ENCODE peak calls at places on chromosome 10, in five cellular contexts. Z is stimulated activated CD8-positive, alpha-beta memory T cell treated with anti-CD3 and anti-CD28 coated beads, Interleukin-15, amount 100 ng/mL, for 24 hours; E is AG10803; G is NCI-H1105 treated with DMSO at 0.1 percent for 48 hours; J is left cardiac atrium. C is an unnamed sample.

GRCh38 chr10:124636271-124636993 is 107.7 kb downstream of the FAM53B start:
- DNase-seq in E (no peak), Z (no peak), G (no peak), J (no peak), C (no peak)

GRCh38 chr10:33193867-33194521 is 140.5 kb downstream of the NRP1 start:
- DNase-seq in G (no peak), J (no peak), E (peak), Z (no peak), C (no peak)

GRCh38 chr10:73887038-73888015 is 13.0 kb upstream of the CAMK2G start:
- DNase-seq in E (peak), Z (no peak), J (peak), G (peak), C (peak)

GRCh38 chr10:42982886-42983594 is 93.8 kb upstream of the RET start:
- DNase-seq in G (no peak), Z (no peak), J (peak), E (no peak), C (no peak)

GRCh38 chr10:123639131-123639530 is 27.0 kb upstream of the GPR26 start:
- DNase-seq in E (no peak), J (no peak), G (no peak), Z (no peak), C (no peak)

GRCh38 chr10:8045728-8046494 is 8.6 kb upstream of the GATA3 start:
- DNase-seq in Z (no peak), E (no peak), J (no peak), G (no peak), C (no peak)

GRCh38 chr10:24723386-24723787 is 300 bp downstream of the ARHGAP21 start:
- DNase-seq in J (peak), E (peak), Z (no peak), G (no peak), C (no peak)

GRCh38 chr10:77321868-77322267 is 315.7 kb downstream of the KCNMA1 start:
- DNase-seq in E (peak), Z (no peak), G (no peak), J (no peak), C (no peak)

GRCh38 chr10:6202098-6202683 is 541 bp upstream of the PFKFB3 start:
- DNase-seq in J (no peak), E (no peak), Z (no peak), G (no peak), C (peak)

GRCh38 chr10:22320591-22321155 is at the start of gene BMI1:
- DNase-seq in Z (no peak), G (peak), E (peak), J (peak), C (peak)

GRCh38 chr10:50033481-50033880 is 34.3 kb upstream of the WASHC2A start:
- DNase-seq in E (peak), J (no peak), Z (no peak), G (no peak), C (no peak)

GRCh38 chr10:43890124-43890523 is 241.4 kb upstream of the ZNF32 start:
- DNase-seq in Z (no peak), E (peak), J (no peak), G (no peak), C (no peak)

GRCh38 chr10:3570855-3571266 is 214.1 kb downstream of the KLF6 start:
- DNase-seq in J (peak), Z (no peak), E (peak), G (no peak), C (no peak)

GRCh38 chr10:96230527-96230926 is 40.8 kb downstream of the BLNK start:
- DNase-seq in G (no peak), J (no peak), E (no peak), Z (no peak), C (no peak)

GRCh38 chr10:23439920-23440875 is 1.3 kb downstream of the OTUD1 start:
- DNase-seq in G (peak), Z (peak), E (peak), J (peak), C (no peak)

GRCh38 chr10:122515588-122516231 is 44.8 kb upstream of the DMBT1 start:
- DNase-seq in G (no peak), E (no peak), J (no peak), Z (no peak), C (no peak)

GRCh38 chr10:74415440-74415839 is 264.4 kb downstream of the ADK start:
- DNase-seq in E (no peak), J (no peak), G (no peak), Z (no peak), C (no peak)

GRCh38 chr10:127999291-127999690 is 92.4 kb downstream of the PTPRE start:
- DNase-seq in J (no peak), Z (no peak), G (no peak), E (no peak), C (no peak)

GRCh38 chr10:24350111-24350921 is 141.4 kb downstream of the KIAA1217 start:
- DNase-seq in G (no peak), E (peak), Z (no peak), J (no peak), C (no peak)

GRCh38 chr10:21527634-21528451 is 2.4 kb upstream of the SKIDA1 start:
- DNase-seq in J (no peak), G (peak), E (peak), Z (no peak), C (peak)

GRCh38 chr10:132687181-132687892 is 98.6 kb downstream of the NKX6-2 start:
- DNase-seq in G (no peak), E (no peak), Z (no peak), J (peak), C (no peak)

GRCh38 chr10:95309958-95310357 is 19.2 kb upstream of the PDLIM1 start:
- DNase-seq in G (no peak), J (no peak), Z (no peak), E (no peak), C (no peak)

GRCh38 chr10:33377658-33378025 is 43.2 kb upstream of the NRP1 start:
- DNase-seq in E (peak), Z (no peak), G (no peak), J (no peak), C (no peak)

GRCh38 chr10:126504051-126504760 is 115.9 kb upstream of the ADAM12 start:
- DNase-seq in E (peak), G (peak), J (peak), Z (no peak), C (peak)

GRCh38 chr10:114519306-114519669 is 115.0 kb upstream of the AFAP1L2 start:
- DNase-seq in E (no peak), G (no peak), Z (no peak), J (peak), C (no peak)

GRCh38 chr10:12656518-12657142 is 307.3 kb downstream of the CAMK1D start:
- DNase-seq in G (peak), E (peak), Z (no peak), J (no peak), C (peak)

GRCh38 chr10:86650151-86650550 is 4.2 kb upstream of the OPN4 start:
- DNase-seq in J (no peak), G (no peak), E (no peak), Z (no peak), C (no peak)

GRCh38 chr10:31808258-31809218 is 120.1 kb downstream of the ARHGAP12 start:
- DNase-seq in Z (no peak), E (peak), J (peak), G (peak), C (peak)

GRCh38 chr10:60767424-60767823 is 10.9 kb upstream of the CDK1 start:
- DNase-seq in E (no peak), Z (no peak), G (no peak), J (no peak), C (no peak)

GRCh38 chr10:78047314-78047891 is 13.7 kb downstream of the RPS24 start:
- DNase-seq in G (peak), Z (peak), J (peak), E (peak), C (peak)

GRCh38 chr10:127424594-127425264 is 124.4 kb upstream of the NPS start:
- DNase-seq in J (no peak), E (peak), G (no peak), Z (no peak), C (no peak)

GRCh38 chr10:86635402-86635801 is 18.9 kb upstream of the OPN4 start:
- DNase-seq in E (peak), G (no peak), Z (no peak), J (no peak), C (no peak)

C was measured in NCI-H1092 treated with DMSO at 0.1 percent for 48 hours.